ENCODE peak calls at places on chromosomes 6 and 20, in nine cellular contexts. J is LoVo, Q is GM12865, R is RPMI7951, Y is EL, U is cortex of kidney, Z is epithelial cell of esophagus, H is nephron progenitor cell, S is memory B cell. T is an unnamed sample.

GRCh38 chr6:157034433-157035230 is 257.5 kb downstream of the ARID1B start:
- DNase-seq in J (peak; percentile 76), Q (peak; percentile 59), R (peak; percentile 65), Y (peak; percentile 59), U (no peak), Z (peak; percentile 70), H (no peak), S (no peak), T (no peak)

GRCh38 chr20:48861444-48861843 is 33.6 kb upstream of the PREX1 start:
- DNase-seq in J (no peak), Q (peak; percentile 55), R (no peak), Y (no peak), U (no peak), Z (no peak), H (no peak), S (no peak), T (no peak)

GRCh38 chr20:5400164-5400762 is 83.5 kb upstream of the PROKR2 start:
- DNase-seq in J (peak; percentile 19), Q (peak; percentile 12), R (peak; percentile 50), Y (no peak), U (no peak), Z (peak; percentile 48), H (peak; percentile 72), S (no peak), T (no peak)

GRCh38 chr20:15359056-15359455 is 1021.6 kb upstream of the FLRT3 start:
- DNase-seq in J (no peak), Q (no peak), R (no peak), Y (peak; percentile 5), U (no peak), Z (peak; percentile 67), H (no peak), S (no peak), T (no peak)

GRCh38 chr6:14476793-14477531 is 359.4 kb downstream of the CD83 start:
- DNase-seq in J (peak; percentile 6), Q (no peak), R (peak; percentile 53), Y (peak; percentile 87), U (no peak), Z (no peak), H (peak; percentile 14), S (no peak), T (peak; percentile 41)

GRCh38 chr6:44286285-44286565 is 16.0 kb downstream of the TMEM151B start:
- DNase-seq in J (no peak), Q (no peak), R (no peak), Y (no peak), U (no peak), Z (no peak), H (no peak), S (no peak), T (no peak)

GRCh38 chr20:22506827-22507226 is 77.5 kb downstream of the FOXA2 start:
- DNase-seq in J (no peak), Q (no peak), R (no peak), Y (no peak), U (no peak), Z (no peak), H (no peak), S (no peak), T (no peak)

GRCh38 chr6:46221221-46221793 is 50.5 kb upstream of the ENPP5 start:
- DNase-seq in J (peak; percentile 14), Q (peak; percentile 69), R (peak; percentile 23), Y (peak; percentile 28), U (no peak), Z (peak; percentile 36), H (no peak), S (peak; percentile 27), T (no peak)

GRCh38 chr6:8859501-8859900 is 424.2 kb upstream of the SLC35B3 start:
- DNase-seq in J (no peak), Q (no peak), R (peak; percentile 11), Y (peak; percentile 48), U (no peak), Z (no peak), H (no peak), S (no peak), T (no peak)

GRCh38 chr6:113920663-113921267 is 50.2 kb downstream of the HDAC2 start:
- DNase-seq in J (no peak), Q (peak; percentile 45), R (no peak), Y (no peak), U (no peak), Z (no peak), H (no peak), S (no peak), T (no peak)

GRCh38 chr20:51586005-51586440 is 43.5 kb upstream of the NFATC2 start:
- DNase-seq in J (peak; percentile 9), Q (no peak), R (peak; percentile 96), Y (peak; percentile 90), U (no peak), Z (peak; percentile 71), H (no peak), S (no peak), T (no peak)

GRCh38 chr6:52575490-52575868 is 1.4 kb downstream of the TRAM2 start:
- DNase-seq in J (no peak), Q (no peak), R (peak; percentile 57), Y (peak; percentile 49), U (no peak), Z (no peak), H (no peak), S (no peak), T (no peak)

GRCh38 chr6:13278991-13279390 is 49.3 kb downstream of the TBC1D7 start:
- DNase-seq in J (no peak), Q (no peak), R (peak; percentile 43), Y (peak; percentile 74), U (no peak), Z (no peak), H (no peak), S (no peak), T (no peak)

GRCh38 chr20:39010496-39010895 is 48.4 kb downstream of the DHX35 start:
- DNase-seq in J (no peak), Q (no peak), R (no peak), Y (no peak), U (no peak), Z (no peak), H (no peak), S (no peak), T (no peak)

GRCh38 chr6:146785001-146785585 is 186.3 kb downstream of the ADGB start:
- DNase-seq in J (peak; percentile 53), Q (peak; percentile 62), R (peak; percentile 51), Y (peak; percentile 45), U (no peak), Z (peak; percentile 55), H (peak; percentile 16), S (no peak), T (no peak)

GRCh38 chr20:20786428-20786827 is 74.0 kb upstream of the RALGAPA2 start:
- DNase-seq in J (no peak), Q (no peak), R (no peak), Y (no peak), U (no peak), Z (no peak), H (no peak), S (no peak), T (peak; percentile 57)

GRCh38 chr20:38001981-38002380 is 31.3 kb downstream of the TTI1 start:
- DNase-seq in J (no peak), Q (no peak), R (no peak), Y (peak; percentile 18), U (no peak), Z (no peak), H (no peak), S (no peak), T (no peak)

GRCh38 chr6:111477481-111477938 is 5.5 kb downstream of the REV3L start:
- DNase-seq in J (no peak), Q (peak; percentile 48), R (peak; percentile 23), Y (peak; percentile 23), U (no peak), Z (peak; percentile 19), H (no peak), S (no peak), T (no peak)

GRCh38 chr20:22160254-22160653 is 424.1 kb downstream of the FOXA2 start:
- DNase-seq in J (no peak), Q (no peak), R (no peak), Y (no peak), U (no peak), Z (no peak), H (no peak), S (no peak), T (no peak)

GRCh38 chr6:16688984-16689636 is 72.2 kb downstream of the ATXN1 start:
- DNase-seq in J (no peak), Q (no peak), R (peak; percentile 83), Y (peak; percentile 84), U (no peak), Z (peak; percentile 91), H (no peak), S (no peak), T (no peak)

GRCh38 chr6:14317616-14318015 is 200.0 kb downstream of the CD83 start:
- DNase-seq in J (no peak), Q (no peak), R (no peak), Y (no peak), U (no peak), Z (no peak), H (peak; percentile 15), S (no peak), T (no peak)

T was measured in left ventricle myocardium superior.